ENCODE peak calls at places on chromosomes 12 and 14, in six cellular contexts. P is CD4-positive, alpha-beta T cell; D is fibroblast of mammary gland; Q is nucleus accumbens; N is kidney glomerular epithelial cell; T is NCI-H1105 treated with DMSO at 0.1 percent for 48 hours. X is an unnamed sample.

GRCh38 chr12:90010089-90010488 is 301.5 kb upstream of the ATP2B1 start:
- DNase-seq in T (no peak), D (no peak), N (peak), Q (no peak), P (no peak), X (no peak)

GRCh38 chr12:8639936-8640335 is 22.7 kb downstream of the MFAP5 start:
- DNase-seq in N (no peak), P (no peak), T (no peak), Q (no peak), D (no peak), X (no peak)

GRCh38 chr14:92819011-92819410 is 24.9 kb downstream of the GOLGA5 start:
- DNase-seq in Q (no peak), N (no peak), T (no peak), P (no peak), D (no peak), X (no peak)

GRCh38 chr12:19411234-19412221 is 27.8 kb upstream of the AEBP2 start:
- DNase-seq in P (no peak), N (no peak), D (peak), Q (no peak), T (no peak), X (no peak)

GRCh38 chr12:8655421-8655820 is 7.2 kb downstream of the MFAP5 start:
- DNase-seq in P (no peak), D (no peak), T (no peak), Q (no peak), N (no peak), X (no peak)

GRCh38 chr12:10214131-10214876 is 1.6 kb downstream of the GABARAPL1 start:
- DNase-seq in P (no peak), Q (no peak), T (no peak), D (peak), N (peak), X (no peak)

GRCh38 chr14:72962829-72963312 is 36.6 kb downstream of the DCAF4 start:
- DNase-seq in Q (no peak), D (peak), N (peak), P (no peak), T (peak), X (no peak)

GRCh38 chr14:69749956-69750355 is 17.0 kb upstream of the SRSF5 start:
- DNase-seq in N (peak), T (no peak), Q (no peak), P (no peak), D (no peak), X (no peak)

GRCh38 chr12:89856431-89856830 is 147.8 kb upstream of the ATP2B1 start:
- DNase-seq in T (no peak), D (peak), N (no peak), P (no peak), Q (no peak), X (no peak)

GRCh38 chr12:68460236-68460635 is 128.1 kb upstream of the MDM1 start:
- DNase-seq in P (no peak), N (no peak), Q (no peak), D (no peak), T (no peak), X (no peak)

GRCh38 chr14:94564381-94564780 is 3.1 kb downstream of the SERPINA4 start:
- DNase-seq in N (no peak), T (no peak), P (no peak), Q (no peak), D (no peak), X (no peak)

X was measured in CD8-positive, alpha-beta memory T cell.